ENCODE peak calls at places on chromosomes 13 and 19, in five cellular contexts. G is esophagus squamous epithelium, I is tibial artery, T is tibial nerve, D is upper lobe of right lung. S is an unnamed sample.

GRCh38 chr19:53881482-53882390 is at the start of gene PRKCG:
- DNase-seq in G (no peak), I (no peak), T (no peak), D (peak), S (no peak)

GRCh38 chr19:2618611-2619010 is 83.9 kb downstream of the GNG7 start:
- DNase-seq in G (no peak), I (peak), T (peak), D (peak), S (no peak)

GRCh38 chr19:4578552-4579248 is 19.2 kb upstream of the SEMA6B start:
- DNase-seq in G (no peak), I (no peak), T (no peak), D (no peak), S (no peak)

GRCh38 chr13:23617551-23618014 is 47.4 kb downstream of the TNFRSF19 start:
- DNase-seq in G (no peak), I (no peak), T (no peak), D (no peak), S (no peak)

GRCh38 chr19:44808463-44809371 is at the start of gene BCAM:
- DNase-seq in G (no peak), I (peak), T (peak), D (peak), S (peak)

GRCh38 chr19:41872384-41872774 is 4.7 kb upstream of the CD79A start:
- DNase-seq in G (no peak), I (no peak), T (no peak), D (no peak), S (no peak)

GRCh38 chr13:98665638-98665995 is 86.9 kb downstream of the SLC15A1 start:
- DNase-seq in G (no peak), I (no peak), T (no peak), D (no peak), S (no peak)

GRCh38 chr19:29259153-29259552 is 46.2 kb upstream of the UQCRFS1 start:
- DNase-seq in G (no peak), I (no peak), T (no peak), D (no peak), S (peak)

GRCh38 chr13:30616927-30617314 is 799 bp upstream of the USPL1 start:
- DNase-seq in G (no peak), I (peak), T (peak), D (no peak), S (peak)

DNA sequence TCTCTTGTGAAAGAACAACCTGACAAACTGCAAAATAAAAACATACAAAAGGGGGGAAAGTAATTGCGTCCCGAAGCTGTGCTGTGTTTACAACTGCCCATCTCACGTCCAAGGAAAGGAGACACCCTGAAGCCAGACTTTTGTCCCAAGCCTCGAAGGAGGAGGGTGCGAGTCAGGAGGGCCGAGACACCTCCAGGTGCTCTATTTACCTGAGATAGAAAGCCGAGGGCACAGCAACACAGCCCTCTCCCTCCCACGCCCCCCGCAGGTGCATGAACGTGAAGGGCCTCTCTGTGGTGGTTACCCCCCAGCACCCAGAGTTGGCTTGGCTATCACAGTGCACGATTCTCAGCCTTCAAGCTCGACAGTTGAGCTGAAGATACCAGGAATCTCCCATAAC is 33.2 kb downstream of the NLRP13 start:
- DNase-seq in G (no peak), I (no peak), T (no peak), D (peak), S (no peak)
- H3K4me3 ChIP-seq in G (no peak), I (no peak), T (no peak), D (no peak), S (no peak)

GRCh38 chr19:10430505-10431253 is 10.3 kb downstream of the PDE4A start:
- DNase-seq in G (no peak), I (peak), T (no peak), D (peak), S (no peak)

GRCh38 chr19:10431943-10432735 is 11.8 kb downstream of the PDE4A start:
- DNase-seq in G (no peak), I (peak), T (peak), D (peak), S (no peak)

GRCh38 chr19:10431254-10431942 is 11.1 kb downstream of the PDE4A start:
- DNase-seq in G (no peak), I (peak), T (no peak), D (peak), S (no peak)

GRCh38 chr19:10432736-10433130 is 12.4 kb downstream of the PDE4A start:
- DNase-seq in G (no peak), I (no peak), T (no peak), D (no peak), S (no peak)

DNA sequence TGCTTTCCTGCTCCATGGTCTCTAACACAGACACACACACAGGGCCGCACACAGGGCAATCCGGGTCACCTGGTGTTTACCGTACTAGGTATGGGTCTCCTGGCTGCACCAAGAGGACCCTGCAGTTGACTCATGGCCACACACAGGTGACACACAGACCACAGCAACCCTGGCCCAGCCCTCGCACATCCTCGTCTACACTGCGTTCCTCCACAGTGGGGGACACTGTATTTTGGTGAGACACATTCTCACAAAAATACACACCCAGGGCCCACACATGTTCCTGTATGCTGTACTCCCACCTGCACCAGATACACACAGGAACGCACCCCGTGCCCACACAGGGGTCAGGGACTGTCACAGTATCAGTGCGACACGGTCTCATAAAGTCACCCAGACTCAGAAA is 12.8 kb downstream of the PDE4A start:
- DNase-seq in G (no peak), I (no peak), T (no peak), D (no peak), S (no peak)
- H3K4me3 ChIP-seq in G (no peak), I (no peak), T (no peak), D (peak), S (no peak)

GRCh38 chr13:92806215-92806614 is 420.4 kb upstream of the GPC6 start:
- DNase-seq in G (no peak), I (no peak), T (no peak), D (no peak), S (no peak)

GRCh38 chr13:92804926-92805325 is 421.7 kb upstream of the GPC6 start:
- DNase-seq in G (no peak), I (no peak), T (no peak), D (no peak), S (no peak)

GRCh38 chr13:92804346-92804745 is 422.3 kb upstream of the GPC6 start:
- DNase-seq in G (no peak), I (no peak), T (no peak), D (no peak), S (no peak)

GRCh38 chr13:92807343-92807742 is 419.3 kb upstream of the GPC6 start:
- DNase-seq in G (no peak), I (no peak), T (no peak), D (no peak), S (no peak)

GRCh38 chr13:92805766-92806165 is 420.8 kb upstream of the GPC6 start:
- DNase-seq in G (no peak), I (no peak), T (no peak), D (no peak), S (no peak)
- H3K4me3 ChIP-seq in G (peak), I (peak), T (no peak), D (peak), S (peak)

GRCh38 chr19:55585658-55586339 is 5.2 kb upstream of the ZNF579 start:
- DNase-seq in G (no peak), I (no peak), T (no peak), D (peak), S (no peak)
- H3K4me3 ChIP-seq in G (peak), I (peak), T (peak), D (peak), S (peak)

S was measured in coronary artery.